ENCODE peak calls at places on chromosomes 12 and 14, in five cellular contexts. K is BE2C, V is HuH-7.5, W is EH, U is astrocyte of the hippocampus. Q is an unnamed sample.

GRCh38 chr12:75825686-75826085 is 205.9 kb downstream of the PHLDA1 start:
- DNase-seq in K (no peak), V (no peak), W (peak; percentile 94), U (peak; percentile 80), Q (no peak)

GRCh38 chr14:94317259-94317658 is 5.9 kb downstream of the SERPINA6 start:
- DNase-seq in K (no peak), V (no peak), W (peak; percentile 6), U (no peak), Q (no peak)

GRCh38 chr12:53219116-53219955 is 12.3 kb upstream of the ITGB7 start:
- DNase-seq in K (no peak), V (peak; percentile 76), W (peak; percentile 66), U (peak; percentile 73), Q (no peak)

GRCh38 chr14:64118892-64119291 is 175.3 kb downstream of the ESR2 start:
- DNase-seq in K (no peak), V (no peak), W (no peak), U (no peak), Q (no peak)

GRCh38 chr12:22286569-22286968 is 47.9 kb downstream of the ST8SIA1 start:
- DNase-seq in K (no peak), V (no peak), W (peak; percentile 93), U (peak; percentile 95), Q (no peak)

GRCh38 chr14:69587389-69587788 is 12.7 kb upstream of the CCDC177 start:
- DNase-seq in K (no peak), V (no peak), W (no peak), U (no peak), Q (no peak)

GRCh38 chr12:62724947-62725447 is 210.0 kb downstream of the PPM1H start:
- DNase-seq in K (no peak), V (peak; percentile 11), W (peak; percentile 99), U (peak; percentile 97), Q (no peak)

GRCh38 chr12:5402009-5402408 is 29.9 kb upstream of the NTF3 start:
- DNase-seq in K (no peak), V (no peak), W (no peak), U (no peak), Q (no peak)

GRCh38 chr14:20460458-20461229 is 590 bp downstream of the PIP4P1 start:
- DNase-seq in K (peak; percentile 19), V (no peak), W (no peak), U (no peak), Q (no peak)

GRCh38 chr14:95496111-95496681 is 20.3 kb downstream of the SYNE3 start:
- DNase-seq in K (no peak), V (no peak), W (peak; percentile 79), U (peak; percentile 62), Q (no peak)

GRCh38 chr12:76863005-76863670 is 15.7 kb downstream of the CSRP2 start:
- DNase-seq in K (no peak), V (no peak), W (peak; percentile 96), U (peak; percentile 62), Q (no peak)

GRCh38 chr12:124660846-124661245 is 93.4 kb upstream of the NCOR2 start:
- DNase-seq in K (peak; percentile 62), V (no peak), W (no peak), U (no peak), Q (no peak)

GRCh38 chr12:115017346-115017745 is 333.4 kb upstream of the TBX3 start:
- DNase-seq in K (no peak), V (no peak), W (no peak), U (no peak), Q (no peak)

GRCh38 chr12:105706321-105706972 is 376.0 kb downstream of the C12orf75 start:
- DNase-seq in K (peak; percentile 12), V (no peak), W (peak; percentile 80), U (peak; percentile 83), Q (no peak)

GRCh38 chr14:75491376-75491978 is 30.8 kb upstream of the BATF start:
- DNase-seq in K (no peak), V (no peak), W (no peak), U (no peak), Q (no peak)

GRCh38 chr12:72089678-72090077 is 151.0 kb downstream of the TPH2 start:
- DNase-seq in K (no peak), V (no peak), W (no peak), U (no peak), Q (no peak)

Q was measured in endothelial cell.